ENCODE peak calls at places on chromosomes 13 and 19, in ten cellular contexts. W is H1, A is sigmoid colon, T is transverse colon, B is K562, R is upper lobe of left lung, C is spleen, M is stomach, Z is breast epithelium, D is HCT116. F is an unnamed sample.

GRCh38 chr13:100530645-100531044 is 57.9 kb downstream of the GGACT start:
- DNase-seq in W (peak; percentile 47), A (peak; percentile 67), T (no peak), B (no peak), R (no peak), C (no peak), M (no peak), Z (peak; percentile 45), D (no peak), F (no peak)

GRCh38 chr13:109773276-109773675 is 13.1 kb downstream of the IRS2 start:
- DNase-seq in W (no peak), A (no peak), T (no peak), B (peak; percentile 60), R (no peak), C (no peak), M (no peak), Z (no peak), D (no peak), F (peak; percentile 34)

GRCh38 chr19:31955884-31956283 is 389.5 kb upstream of the ZNF507 start:
- DNase-seq in W (no peak), A (no peak), T (no peak), B (no peak), R (no peak), C (no peak), M (peak; percentile 5), Z (no peak), D (no peak), F (no peak)

GRCh38 chr13:44243198-44243852 is 130.3 kb upstream of the SERP2 start:
- DNase-seq in W (peak; percentile 64), A (no peak), T (peak; percentile 50), B (peak; percentile 82), R (peak; percentile 69), C (no peak), M (peak; percentile 35), Z (peak; percentile 45), D (peak; percentile 92), F (no peak)

GRCh38 chr19:51784922-51785690 is 9.9 kb upstream of the FPR3 start:
- DNase-seq in W (no peak), A (peak; percentile 84), T (peak; percentile 50), B (peak; percentile 75), R (peak; percentile 60), C (no peak), M (no peak), Z (peak; percentile 20), D (no peak), F (peak; percentile 96)

GRCh38 chr13:28741080-28741479 is 22.3 kb upstream of the SLC46A3 start:
- DNase-seq in W (no peak), A (no peak), T (no peak), B (no peak), R (no peak), C (no peak), M (no peak), Z (no peak), D (no peak), F (no peak)

GRCh38 chr13:35700661-35701060 is 224.2 kb upstream of the MAB21L1 start:
- DNase-seq in W (no peak), A (no peak), T (no peak), B (no peak), R (no peak), C (no peak), M (no peak), Z (no peak), D (no peak), F (no peak)

GRCh38 chr19:41934849-41935374 is 6.7 kb upstream of the ERFL start:
- DNase-seq in W (peak; percentile 97), A (peak; percentile 75), T (peak; percentile 79), B (peak; percentile 87), R (peak; percentile 66), C (peak; percentile 93), M (peak; percentile 77), Z (peak; percentile 36), D (peak; percentile 43), F (no peak)

GRCh38 chr13:77544365-77544764 is 8.9 kb downstream of the SCEL start:
- DNase-seq in W (no peak), A (peak; percentile 73), T (peak; percentile 8), B (no peak), R (peak; percentile 31), C (no peak), M (peak; percentile 38), Z (no peak), D (no peak), F (peak; percentile 80)

GRCh38 chr19:32530773-32531172 is 50.2 kb upstream of the PDCD5 start:
- DNase-seq in W (no peak), A (no peak), T (no peak), B (no peak), R (no peak), C (no peak), M (no peak), Z (no peak), D (no peak), F (no peak)

GRCh38 chr19:2560369-2560768 is 84.4 kb downstream of the GADD45B start:
- DNase-seq in W (no peak), A (peak; percentile 53), T (no peak), B (no peak), R (no peak), C (peak; percentile 44), M (no peak), Z (no peak), D (no peak), F (no peak)

GRCh38 chr19:4338441-4339350 is at the start of gene STAP2:
- DNase-seq in W (peak; percentile 66), A (no peak), T (peak; percentile 88), B (peak; percentile 40), R (peak; percentile 88), C (no peak), M (peak; percentile 77), Z (peak; percentile 77), D (no peak), F (no peak)

GRCh38 chr19:58261968-58262921 is 16.5 kb upstream of the ZNF8 start:
- DNase-seq in W (no peak), A (no peak), T (no peak), B (no peak), R (no peak), C (no peak), M (no peak), Z (no peak), D (no peak), F (no peak)

GRCh38 chr19:55132453-55133129 is 15.2 kb upstream of the PPP1R12C start:
- DNase-seq in W (no peak), A (no peak), T (no peak), B (no peak), R (no peak), C (no peak), M (no peak), Z (no peak), D (no peak), F (no peak)

GRCh38 chr13:21638319-21639282 is 32.3 kb upstream of the FGF9 start:
- DNase-seq in W (peak; percentile 53), A (no peak), T (peak; percentile 43), B (peak; percentile 34), R (no peak), C (no peak), M (no peak), Z (no peak), D (no peak), F (no peak)

GRCh38 chr19:16441661-16442071 is 30.1 kb downstream of the EPS15L1 start:
- DNase-seq in W (peak; percentile 78), A (no peak), T (no peak), B (peak; percentile 54), R (no peak), C (no peak), M (no peak), Z (no peak), D (no peak), F (no peak)

GRCh38 chr13:48783181-48783630 is 129.5 kb downstream of the CYSLTR2 start:
- DNase-seq in W (no peak), A (peak; percentile 84), T (peak; percentile 69), B (peak; percentile 6), R (peak; percentile 87), C (peak; percentile 86), M (peak; percentile 70), Z (peak; percentile 65), D (no peak), F (peak; percentile 88)
- TF ChIP-seq CTCF in W (no peak), A (no peak), T (no peak), B (no peak), R (no peak), C (no peak), M (no peak), Z (no peak), D (no peak), F (no peak)

GRCh38 chr19:8209965-8210659 is 942 bp downstream of the CERS4 start:
- DNase-seq in W (no peak), A (no peak), T (no peak), B (no peak), R (no peak), C (no peak), M (no peak), Z (no peak), D (no peak), F (no peak)
- TF ChIP-seq POLR2A in W (no peak), A (no peak), T (no peak), B (no peak), R (no peak), C (no peak), M (no peak), Z (no peak), D (no peak), F (no peak)

GRCh38 chr19:14835011-14835410 is at the start of the genes OR7A5 and OR7C1:
- DNase-seq in W (no peak), A (no peak), T (no peak), B (no peak), R (no peak), C (no peak), M (no peak), Z (peak; percentile 78), D (no peak), F (no peak)

GRCh38 chr19:14826006-14826405 is 9.0 kb downstream of the OR7A5 start:
- DNase-seq in W (no peak), A (no peak), T (no peak), B (no peak), R (no peak), C (no peak), M (no peak), Z (no peak), D (no peak), F (no peak)

GRCh38 chr19:14830702-14831101 is 4.3 kb downstream of the OR7A5 start:
- DNase-seq in W (no peak), A (no peak), T (no peak), B (peak; percentile 38), R (no peak), C (no peak), M (no peak), Z (no peak), D (no peak), F (no peak)
- TF ChIP-seq POLR2AphosphoS5 in W (no peak), A (no peak), T (no peak), B (no peak), R (no peak), C (no peak), M (no peak), Z (no peak), D (no peak), F (no peak)

DNA sequence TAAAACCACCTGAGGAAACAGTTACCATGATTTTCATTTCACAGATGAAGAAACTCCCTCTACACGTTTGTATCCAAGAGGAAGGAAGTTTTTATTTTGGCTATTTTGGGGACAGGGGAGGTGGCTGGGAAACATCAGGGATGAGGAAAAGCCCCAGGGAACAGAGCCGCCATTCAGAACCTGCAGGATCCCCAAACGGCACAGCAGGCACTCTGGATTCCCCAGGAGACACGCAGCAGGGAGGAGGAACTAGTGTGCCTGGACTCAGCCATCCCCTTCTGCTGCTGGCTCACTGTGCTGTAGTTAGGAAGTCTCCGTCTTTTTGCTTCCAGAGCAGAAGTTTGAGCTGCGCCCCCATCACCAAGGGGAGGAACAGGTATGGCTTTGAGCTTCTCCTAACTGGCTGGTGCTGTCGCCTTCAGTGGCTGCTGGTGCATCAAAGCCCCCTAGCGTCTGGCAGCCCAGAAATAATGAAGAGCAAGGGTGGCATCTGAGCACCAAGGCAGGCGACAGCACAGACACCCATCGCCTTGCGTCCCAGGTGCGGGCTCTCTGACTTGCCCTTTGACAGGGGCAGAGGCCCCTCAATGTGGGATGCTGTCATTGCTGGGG is 4.2 kb downstream of the NAPA start:
- DNase-seq in W (no peak), A (no peak), T (no peak), B (no peak), R (no peak), C (no peak), M (no peak), Z (no peak), D (no peak), F (no peak)
- TF ChIP-seq CTCF in W (no peak), A (no peak), T (no peak), B (no peak), R (no peak), C (no peak), M (no peak), Z (no peak), D (no peak), F (no peak)

F was measured in esophagus muscularis mucosa.